ENCODE peak calls at places on chromosomes 1 and 21, in four cellular contexts. J is mesendoderm, P is GM23248, Y is ovary. T is an unnamed sample.
A peak's percentile ranks its signal among the peaks of the same experiment; 100 is the strongest.

GRCh38 chr1:115790846-115791245 is 22.3 kb upstream of the CASQ2 start:
- DNase-seq in J (peak; percentile 40), P (no peak), Y (no peak), T (no peak)

GRCh38 chr1:28249013-28249870 is 10.1 kb upstream of the SESN2 start:
- DNase-seq in J (peak; percentile 86), Y (no peak), P (peak; percentile 75), T (peak; percentile 31)

GRCh38 chr1:33143181-33143580 is 38.7 kb downstream of the TRIM62 start:
- DNase-seq in P (peak; percentile 26), J (no peak), Y (no peak), T (no peak)

GRCh38 chr1:201062511-201063189 is 39.1 kb upstream of the KIF21B start:
- DNase-seq in Y (no peak), J (peak; percentile 68), P (no peak), T (no peak)

GRCh38 chr1:66450847-66451246 is 83.1 kb upstream of the SGIP1 start:
- DNase-seq in J (no peak), P (no peak), Y (no peak), T (no peak)

GRCh38 chr1:101109791-101110190 is 84.2 kb upstream of the DPH5 start:
- DNase-seq in J (no peak), Y (no peak), P (no peak), T (no peak)

GRCh38 chr1:24966724-24967346 is 36.8 kb upstream of the RUNX3 start:
- DNase-seq in J (peak; percentile 67), P (peak; percentile 85), Y (no peak), T (no peak)

GRCh38 chr1:150065184-150065871 is 2.2 kb upstream of the VPS45 start:
- DNase-seq in P (peak; percentile 79), J (no peak), Y (no peak), T (no peak)

GRCh38 chr1:53076165-53076564 is 14.2 kb downstream of the PODN start:
- DNase-seq in P (no peak), Y (peak; percentile 20), J (no peak), T (peak; percentile 17)

GRCh38 chr1:28172690-28173150 is 3.8 kb downstream of the PTAFR start:
- DNase-seq in J (peak; percentile 69), P (no peak), Y (no peak), T (peak; percentile 48)

GRCh38 chr1:178530520-178530919 is 17.6 kb downstream of the TEX35 start:
- DNase-seq in P (peak; percentile 27), Y (no peak), J (no peak), T (no peak)

GRCh38 chr1:201562257-201562656 is 23.3 kb downstream of the NAV1 start:
- DNase-seq in J (no peak), Y (no peak), P (peak; percentile 95), T (peak; percentile 88)

GRCh38 chr1:62336638-62337534 is 17.7 kb upstream of the KANK4 start:
- DNase-seq in P (no peak), Y (no peak), J (no peak), T (no peak)

GRCh38 chr1:232684331-232685105 is 54.6 kb upstream of the SIPA1L2 start:
- DNase-seq in J (no peak), P (peak; percentile 59), Y (no peak), T (no peak)

GRCh38 chr1:235650341-235651169 is 971 bp upstream of the GNG4 start:
- DNase-seq in J (peak; percentile 60), P (peak; percentile 8), Y (peak; percentile 70), T (no peak)

GRCh38 chr1:87513270-87513669 is 184.6 kb downstream of the LMO4 start:
- DNase-seq in Y (no peak), P (no peak), J (peak; percentile 33), T (no peak)

GRCh38 chr1:41246568-41246967 is 4.5 kb upstream of the SCMH1 start:
- DNase-seq in Y (no peak), J (no peak), P (no peak), T (no peak)

GRCh38 chr1:108117908-108118902 is 81.9 kb downstream of the SLC25A24 start:
- DNase-seq in Y (no peak), J (no peak), P (peak; percentile 82), T (peak; percentile 50)

GRCh38 chr21:39317134-39318090 is 4.0 kb upstream of the BRWD1 start:
- DNase-seq in P (no peak), J (no peak), Y (no peak), T (peak; percentile 21)

GRCh38 chr1:233668146-233668724 is 54.3 kb downstream of the KCNK1 start:
- DNase-seq in Y (no peak), J (no peak), P (no peak), T (no peak)

GRCh38 chr1:205444931-205445652 is 10.8 kb downstream of the BLACAT1 start:
- DNase-seq in J (peak; percentile 92), Y (peak; percentile 75), P (no peak), T (no peak)

GRCh38 chr21:31983120-31983519 is 110.3 kb downstream of the HUNK start:
- DNase-seq in J (no peak), Y (no peak), P (no peak), T (no peak)

GRCh38 chr1:168848041-168848440 is 119.0 kb upstream of the DPT start:
- DNase-seq in Y (no peak), J (no peak), P (no peak), T (no peak)

GRCh38 chr1:30639881-30640452 is 83.4 kb downstream of the MATN1 start:
- DNase-seq in Y (no peak), P (no peak), J (no peak), T (no peak)

GRCh38 chr1:246753670-246754535 is 29.7 kb downstream of the SCCPDH start:
- DNase-seq in P (peak; percentile 72), Y (peak; percentile 52), J (peak; percentile 90), T (peak; percentile 75)

GRCh38 chr1:212045981-212046380 is 10.4 kb downstream of the DTL start:
- DNase-seq in Y (no peak), J (no peak), P (peak; percentile 57), T (no peak)

DNA sequence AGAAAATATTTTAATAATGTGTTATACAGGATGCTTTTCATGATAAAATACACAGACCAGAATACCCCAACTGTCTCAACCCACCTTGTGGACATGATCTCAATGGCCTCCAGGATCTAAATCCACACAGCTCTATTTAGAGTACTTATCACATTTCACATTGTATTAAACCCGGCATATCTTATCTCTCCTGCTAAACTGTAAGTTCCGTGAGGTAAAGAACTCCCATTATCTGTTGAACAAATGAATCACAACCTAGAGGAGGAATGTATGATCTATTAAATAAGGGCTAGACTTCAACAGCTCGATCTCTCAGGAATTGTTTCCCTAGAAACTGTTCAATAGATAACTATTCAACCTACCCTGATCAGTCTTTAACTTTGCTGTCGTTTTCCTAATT is 6.9 kb downstream of the ETV3 start:
- DNase-seq in J (peak; percentile 74), P (no peak), Y (no peak), T (no peak)
- H3K36me3 ChIP-seq in J (peaks cover 10% of the 10 kb centered on the region), P (peaks cover 84% of the 10 kb centered on the region), Y (no peaks in the 10 kb centered on the region), T (peaks cover 85% of the 10 kb centered on the region)

GRCh38 chr1:173946380-173946921 is 29.3 kb upstream of the SERPINC1 start:
- DNase-seq in P (no peak), J (no peak), Y (no peak), T (no peak)

GRCh38 chr1:173954179-173954578 is 37.1 kb upstream of the SERPINC1 start:
- DNase-seq in P (peak; percentile 46), Y (no peak), J (no peak), T (no peak)

GRCh38 chr1:173948594-173948993 is 31.5 kb upstream of the SERPINC1 start:
- DNase-seq in P (no peak), J (no peak), Y (no peak), T (no peak)
- H3K36me3 ChIP-seq in P (peaks cover 73% of the 10 kb centered on the region), J (peaks cover 6% of the 10 kb centered on the region), Y (no peaks in the 10 kb centered on the region), T (peaks cover 85% of the 10 kb centered on the region)

DNA sequence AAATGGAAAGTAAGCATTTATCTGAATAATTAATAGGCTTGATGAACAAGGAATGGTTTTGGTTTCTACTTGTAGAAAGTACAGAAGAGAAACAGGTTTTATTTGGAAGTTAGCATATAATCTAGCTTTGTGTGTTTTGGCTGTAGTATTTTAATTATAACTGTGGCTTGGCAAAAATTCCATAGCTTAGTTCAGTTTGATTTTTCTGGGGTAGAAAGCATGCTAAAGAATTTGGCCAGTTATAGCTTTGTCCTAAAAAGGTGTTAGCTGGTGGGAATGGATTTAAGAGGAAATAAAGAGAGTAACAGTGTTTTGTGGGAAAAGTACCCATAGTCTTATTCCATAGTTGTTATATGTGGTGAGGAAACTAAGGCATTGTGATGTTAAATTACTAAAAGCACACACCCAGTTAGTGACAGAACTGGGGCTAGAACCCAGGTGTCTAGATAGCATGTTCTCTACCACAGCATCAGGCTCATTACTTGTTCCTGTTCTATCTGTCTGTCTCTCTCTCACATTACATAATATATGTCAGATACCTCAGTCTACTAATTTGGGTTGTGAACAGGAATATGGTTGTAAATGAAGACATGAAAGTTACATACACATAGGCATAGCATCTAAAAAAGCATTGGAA is 55.0 kb downstream of the MPZL1 start:
- DNase-seq in Y (no peak), P (no peak), J (no peak), T (no peak)
- H3K36me3 ChIP-seq in Y (no peaks in the 10 kb centered on the region), P (peaks cover 56% of the 10 kb centered on the region), J (peaks cover 11% of the 10 kb centered on the region), T (peaks cover 69% of the 10 kb centered on the region)

GRCh38 chr21:26916799-26917198 is 50.1 kb downstream of the ADAMTS5 start:
- DNase-seq in Y (no peak), P (no peak), J (peak; percentile 73), T (no peak)
- H3K36me3 ChIP-seq in Y (no peaks in the 10 kb centered on the region), P (no peaks in the 10 kb centered on the region), J (no peaks in the 10 kb centered on the region), T (no peaks in the 10 kb centered on the region)